ENCODE peak calls at places on chromosomes 4 and X, in eight cellular contexts. V is activated CD4-positive, alpha-beta memory T cell treated with anti-CD3 and anti-CD28 coated beads, Interleukin-2, amount 10 ng/mL, durations not matched to agents 7 days and 5 days; F is endothelial cell of umbilical vein; M is SK-MEL-5; C is erythroblast; Y is brain microvascular endothelial cell; I is CD4-positive, CD25-positive, alpha-beta regulatory T cell; P is transverse colon. R is an unnamed sample.

GRCh38 chrX:136528645-136529315 is 3.2 kb upstream of the VGLL1 start:
- DNase-seq in V (no peak), F (no peak), M (peak), C (peak), Y (no peak), I (no peak), P (no peak), R (peak)

GRCh38 chrX:36897690-36898089 is 110.5 kb upstream of the FAM47C start:
- DNase-seq in V (no peak), F (no peak), M (no peak), C (no peak), Y (no peak), I (no peak), P (no peak), R (no peak)

GRCh38 chrX:38804481-38805293 is 3.4 kb downstream of the MID1IP1 start:
- DNase-seq in V (peak), F (peak), M (peak), C (peak), Y (no peak), I (no peak), P (peak), R (peak)

GRCh38 chr4:4455199-4455865 is 68.4 kb downstream of the NSG1 start:
- DNase-seq in V (no peak), F (no peak), M (no peak), C (no peak), Y (no peak), I (no peak), P (peak), R (no peak)

GRCh38 chr4:101290651-101291050 is 56.7 kb downstream of the PPP3CA start:
- DNase-seq in V (no peak), F (no peak), M (no peak), C (peak), Y (no peak), I (no peak), P (no peak), R (no peak)

GRCh38 chrX:45274576-45274975 is 73.9 kb upstream of the DIPK2B start:
- DNase-seq in V (no peak), F (peak), M (no peak), C (no peak), Y (peak), I (no peak), P (no peak), R (no peak)

GRCh38 chr4:99868126-99868596 is 26.1 kb downstream of the LAMTOR3 start:
- DNase-seq in V (no peak), F (no peak), M (no peak), C (no peak), Y (peak), I (no peak), P (no peak), R (no peak)

GRCh38 chr4:139453041-139453370 is 915 bp upstream of the RAB33B start:
- DNase-seq in V (peak), F (no peak), M (peak), C (peak), Y (peak), I (peak), P (peak), R (no peak)

GRCh38 chrX:136146614-136147319 is 566 bp upstream of the FHL1 start:
- DNase-seq in V (no peak), F (peak), M (peak), C (no peak), Y (no peak), I (peak), P (no peak), R (no peak)

GRCh38 chr4:139472761-139473335 is 18.9 kb downstream of the RAB33B start:
- DNase-seq in V (no peak), F (no peak), M (no peak), C (no peak), Y (no peak), I (no peak), P (no peak), R (no peak)

GRCh38 chr4:63786181-63786580 is 623.1 kb downstream of the TECRL start:
- DNase-seq in V (no peak), F (no peak), M (no peak), C (no peak), Y (no peak), I (no peak), P (no peak), R (no peak)

GRCh38 chr4:128163177-128164117 is 102.3 kb downstream of the LARP1B start:
- DNase-seq in V (no peak), F (peak), M (no peak), C (no peak), Y (no peak), I (no peak), P (no peak), R (no peak)

GRCh38 chr4:15400911-15401671 is 26.7 kb upstream of the C1QTNF7 start:
- DNase-seq in V (peak), F (no peak), M (no peak), C (no peak), Y (peak), I (peak), P (peak), R (no peak)

GRCh38 chr4:19492611-19493010 is 759.1 kb upstream of the SLIT2 start:
- DNase-seq in V (no peak), F (no peak), M (no peak), C (no peak), Y (no peak), I (no peak), P (no peak), R (no peak)

GRCh38 chr4:39484582-39485272 is 25.9 kb downstream of the LIAS start:
- DNase-seq in V (no peak), F (no peak), M (no peak), C (no peak), Y (no peak), I (no peak), P (no peak), R (no peak)

GRCh38 chr4:123340381-123340701 is 56.3 kb upstream of the SPRY1 start:
- DNase-seq in V (no peak), F (peak), M (no peak), C (no peak), Y (peak), I (no peak), P (no peak), R (no peak)

GRCh38 chrX:68843992-68844391 is 15.2 kb downstream of the EFNB1 start:
- DNase-seq in V (no peak), F (no peak), M (no peak), C (no peak), Y (no peak), I (no peak), P (no peak), R (no peak)

GRCh38 chr4:142778430-142778829 is 67.7 kb downstream of the INPP4B start:
- DNase-seq in V (no peak), F (no peak), M (no peak), C (no peak), Y (peak), I (no peak), P (no peak), R (no peak)

GRCh38 chr4:107050525-107051135 is 14.5 kb upstream of the DKK2 start:
- DNase-seq in V (no peak), F (peak), M (peak), C (no peak), Y (no peak), I (no peak), P (no peak), R (no peak)

GRCh38 chr4:13627185-13627605 is 330 bp downstream of the BOD1L1 start:
- DNase-seq in V (no peak), F (peak), M (peak), C (peak), Y (no peak), I (peak), P (peak), R (no peak)